ENCODE peak calls at places on chromosomes 5 and 9, in five cellular contexts. W is cardiac septum, A is fibroblast of gingiva, I is A549, P is GM12865. E is an unnamed sample.

GRCh38 chr5:43110606-43111170 is 10.0 kb upstream of the ZNF131 start:
- DNase-seq in W (no peak), A (no peak), I (peak; percentile 11), P (peak; percentile 62), E (no peak)

GRCh38 chr5:168086736-168087135 is 204.7 kb upstream of the WWC1 start:
- DNase-seq in W (no peak), A (no peak), I (no peak), P (no peak), E (no peak)

GRCh38 chr5:143182901-143183820 is 220.3 kb downstream of the NR3C1 start:
- DNase-seq in W (no peak), A (no peak), I (no peak), P (peak; percentile 92), E (no peak)

GRCh38 chr5:75566710-75567309 is 44.4 kb upstream of the ANKDD1B start:
- DNase-seq in W (no peak), A (peak; percentile 82), I (peak; percentile 65), P (peak; percentile 85), E (peak; percentile 44)

GRCh38 chr9:133122935-133123611 is 2.0 kb upstream of the RALGDS start:
- DNase-seq in W (no peak), A (no peak), I (no peak), P (no peak), E (no peak)

GRCh38 chr9:38373679-38374078 is 18.8 kb upstream of the ALDH1B1 start:
- DNase-seq in W (no peak), A (no peak), I (no peak), P (no peak), E (no peak)

GRCh38 chr9:90142580-90142979 is 500.0 kb downstream of the DIRAS2 start:
- DNase-seq in W (no peak), A (no peak), I (no peak), P (peak; percentile 54), E (no peak)

GRCh38 chr5:39080597-39081204 is 6.5 kb upstream of the RICTOR start:
- DNase-seq in W (peak; percentile 84), A (peak; percentile 74), I (peak; percentile 64), P (peak; percentile 78), E (no peak)

GRCh38 chr9:109914280-109915027 is 134.5 kb downstream of the PALM2AKAP2 start:
- DNase-seq in W (no peak), A (peak; percentile 97), I (no peak), P (peak; percentile 84), E (no peak)

GRCh38 chr5:159849437-159850191 is 66.7 kb upstream of the ADRA1B start:
- DNase-seq in W (no peak), A (peak; percentile 55), I (no peak), P (no peak), E (no peak)

GRCh38 chr5:42806701-42807262 is 4.9 kb downstream of the SELENOP start:
- DNase-seq in W (no peak), A (no peak), I (no peak), P (no peak), E (no peak)

GRCh38 chr5:16812911-16813310 is 123.2 kb downstream of the MYO10 start:
- DNase-seq in W (no peak), A (no peak), I (peak; percentile 79), P (no peak), E (no peak)

GRCh38 chr9:128412120-128412790 is 8.4 kb upstream of the CERCAM start:
- DNase-seq in W (no peak), A (no peak), I (peak; percentile 30), P (peak; percentile 35), E (no peak)

GRCh38 chr5:113520429-113520828 is 6.9 kb downstream of the YTHDC2 start:
- DNase-seq in W (no peak), A (no peak), I (no peak), P (peak; percentile 70), E (no peak)

GRCh38 chr5:174895360-174895759 is 171.0 kb downstream of the MSX2 start:
- DNase-seq in W (no peak), A (no peak), I (no peak), P (no peak), E (no peak)

GRCh38 chr9:133701321-133701980 is 36.7 kb downstream of the SARDH start:
- DNase-seq in W (peak; percentile 66), A (no peak), I (no peak), P (no peak), E (no peak)

GRCh38 chr5:57195060-57195459 is 21.2 kb downstream of the GPBP1 start:
- DNase-seq in W (no peak), A (no peak), I (no peak), P (no peak), E (no peak)

GRCh38 chr9:89854715-89855475 is 250.1 kb downstream of the GADD45G start:
- DNase-seq in W (peak; percentile 51), A (no peak), I (no peak), P (no peak), E (no peak)

GRCh38 chr5:166369817-166370216 is 1921.6 kb upstream of the WWC1 start:
- DNase-seq in W (no peak), A (no peak), I (no peak), P (no peak), E (no peak)

GRCh38 chr5:164204338-164204946 is 699.0 kb downstream of the MAT2B start:
- DNase-seq in W (no peak), A (peak; percentile 69), I (no peak), P (no peak), E (no peak)